ENCODE peak calls at places on chromosomes 1 and 21, in nine cellular contexts. Z, E, D, F, Q, I, L, S and A are unnamed samples. For H3K4me1, the result is how much of the 10 kb centered on the place peaks cover.

GRCh38 chr1:230516890-230517289 is 90.8 kb upstream of the PGBD5 start:
- DNase-seq in Z (no peak), E (no peak), S (no peak), I (no peak), L (no peak), Q (no peak), F (no peak), D (no peak), A (no peak)

GRCh38 chr1:59128784-59129227 is 168.1 kb upstream of the FGGY start:
- DNase-seq in Z (no peak), F (peak), S (peak), L (no peak), I (no peak), D (no peak), Q (no peak), E (peak), A (no peak)

GRCh38 chr1:234838182-234838581 is 228.2 kb upstream of the IRF2BP2 start:
- DNase-seq in L (no peak), E (no peak), S (no peak), Z (no peak), I (no peak), F (peak), D (no peak), Q (no peak), A (no peak)

GRCh38 chr1:147225193-147225730 is at the start of gene FMO5:
- DNase-seq in D (peak), F (peak), Z (peak), S (peak), I (peak), E (peak), L (peak), Q (no peak), A (peak)

GRCh38 chr1:107677674-107678073 is 287.3 kb downstream of the VAV3 start:
- DNase-seq in S (no peak), E (no peak), Q (no peak), F (no peak), D (no peak), I (no peak), L (no peak), Z (no peak), A (peak)

GRCh38 chr1:53298163-53298685 is 29.6 kb downstream of the LRP8 start:
- DNase-seq in Z (no peak), L (no peak), F (no peak), D (no peak), Q (no peak), S (peak), I (no peak), E (no peak), A (no peak)

GRCh38 chr21:16551101-16551695 is 821.4 kb downstream of the USP25 start:
- DNase-seq in I (no peak), D (no peak), S (peak), Q (no peak), L (no peak), Z (no peak), E (no peak), F (no peak), A (no peak)

GRCh38 chr1:206679738-206680211 is 4.9 kb upstream of the MAPKAPK2 start:
- DNase-seq in S (no peak), E (no peak), Q (no peak), I (no peak), L (peak), F (no peak), D (no peak), Z (no peak), A (no peak)

GRCh38 chr1:233897325-233898162 is 6.9 kb upstream of the SLC35F3 start:
- DNase-seq in L (no peak), S (no peak), F (no peak), Z (no peak), I (no peak), Q (no peak), E (no peak), D (no peak), A (no peak)

GRCh38 chr1:211938473-211939080 is 96.8 kb downstream of the INTS7 start:
- DNase-seq in D (no peak), Q (no peak), I (no peak), L (no peak), S (no peak), Z (no peak), E (no peak), F (no peak), A (no peak)
- H3K4me3 ChIP-seq in D (peak), Q (no peak), I (no peak), L (peak), S (no peak), Z (peak), E (no peak), F (no peak), A (no peak)

GRCh38 chr1:113797472-113797871 is 14.8 kb downstream of the RSBN1 start:
- DNase-seq in L (no peak), S (no peak), Z (no peak), Q (no peak), I (no peak), E (no peak), D (no peak), F (no peak), A (no peak)
- H3K4me1 ChIP-seq in L (under half), S (under half), Z (under half), Q (under half), I (under half), E (under half), D (half or more), F (under half), A (under half)

GRCh38 chr21:44304041-44304738 is 4.3 kb downstream of the PFKL start:
- DNase-seq in D (no peak), Q (no peak), L (no peak), I (no peak), E (no peak), Z (no peak), S (no peak), F (no peak), A (no peak)
- H3K4me3 ChIP-seq in D (no peak), Q (no peak), L (no peak), I (no peak), E (no peak), Z (no peak), S (no peak), F (no peak), A (no peak)

GRCh38 chr1:181251713-181252075 is 163.2 kb downstream of the IER5 start:
- DNase-seq in F (no peak), E (no peak), D (no peak), I (no peak), Z (no peak), Q (no peak), S (no peak), L (no peak), A (no peak)

GRCh38 chr1:181257117-181257516 is 168.6 kb downstream of the IER5 start:
- DNase-seq in S (no peak), Z (no peak), F (no peak), L (no peak), D (no peak), Q (no peak), E (no peak), I (no peak), A (no peak)

GRCh38 chr1:181258971-181259745 is 170.7 kb downstream of the IER5 start:
- DNase-seq in S (no peak), D (no peak), F (no peak), E (no peak), I (no peak), L (no peak), Q (no peak), Z (no peak), A (no peak)

GRCh38 chr1:181251001-181251712 is 162.7 kb downstream of the IER5 start:
- DNase-seq in I (no peak), Q (no peak), F (no peak), S (peak), D (no peak), E (peak), L (no peak), Z (no peak), A (no peak)

DNA sequence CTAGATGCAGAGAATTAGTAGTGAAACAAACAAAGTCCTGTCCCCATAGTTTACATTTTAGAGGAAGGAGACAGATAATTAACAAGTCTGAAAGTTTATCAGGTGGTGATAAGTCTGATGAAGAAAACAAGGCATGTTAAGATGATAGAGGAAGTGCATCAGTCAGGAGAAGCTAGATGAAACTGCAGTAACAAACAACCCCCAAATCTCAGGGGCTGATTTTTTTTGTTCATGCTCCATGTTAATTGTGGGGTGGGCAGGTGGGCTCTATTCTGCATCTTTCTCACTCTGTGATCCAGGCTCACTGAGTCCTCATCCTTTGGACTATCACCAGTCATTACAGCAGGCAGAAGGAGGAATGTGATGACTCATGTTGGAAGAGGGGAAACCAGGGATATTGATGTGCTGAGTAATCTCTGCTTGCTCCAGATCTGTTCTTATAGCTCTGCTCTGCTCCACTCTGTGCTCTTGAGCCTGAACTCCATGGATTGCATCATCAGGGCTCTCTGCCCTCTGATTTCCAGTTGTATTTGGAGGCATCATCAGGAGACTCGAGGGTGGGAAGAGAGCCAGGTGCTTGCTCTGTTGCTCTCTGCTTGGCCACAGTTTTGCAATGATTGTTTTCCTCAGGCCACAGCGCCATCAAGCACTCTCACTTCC is 166.9 kb downstream of the IER5 start:
- DNase-seq in S (peak), I (no peak), L (peak), F (no peak), D (no peak), Z (no peak), Q (no peak), E (peak), A (no peak)
- H3K4me1 ChIP-seq in S (under half), I (under half), L (under half), F (under half), D (under half), Z (under half), Q (under half), E (under half), A (under half)

GRCh38 chr1:118984086-118984989 is 3.8 kb downstream of the TBX15 start:
- DNase-seq in E (peak), I (peak), F (peak), D (no peak), Q (no peak), S (peak), Z (no peak), L (no peak), A (peak)
- H3K4me3 ChIP-seq in E (no peak), I (no peak), F (no peak), D (peak), Q (peak), S (peak), Z (no peak), L (peak), A (no peak)

GRCh38 chr1:5740450-5740849 is 251.8 kb downstream of the NPHP4 start:
- DNase-seq in F (no peak), I (no peak), D (no peak), S (no peak), Q (no peak), L (peak), Z (no peak), E (no peak), A (no peak)
- H3K4me1 ChIP-seq in F (under half), I (under half), D (under half), S (under half), Q (under half), L (under half), Z (under half), E (under half), A (under half)